ENCODE peak calls at places on chromosome 1, in nine cellular contexts. H is NCI-H1048; U is ACHN; V is HFFc6; J is brain microvascular endothelial cell; E is stimulated activated naive CD8-positive, alpha-beta T cell treated with anti-CD3 and anti-CD28 coated beads, Interleukin-15, Interleukin-2, amounts not matched to agents 100 U/mL and 50 U/mL, for 24 hours; R is Ammon's horn; I is left colon; L is stimulated activated effector memory CD8-positive, alpha-beta T cell treated with anti-CD3 and anti-CD28 coated beads, Interleukin-12 subunit alpha, Interleukin-12 subunit beta, amount 100 ng/mL, for 72 hours. Z is an unnamed sample.

GRCh38 chr1:9942399-9942938 is 722 bp downstream of the LZIC start:
- DNase-seq in R (peak), H (no peak), E (peak), V (peak), U (peak), I (peak), J (peak), L (peak), Z (peak)

GRCh38 chr1:81174052-81174451 is 626.7 kb upstream of the ADGRL2 start:
- DNase-seq in E (no peak), V (peak), R (no peak), U (no peak), L (no peak), H (no peak), J (no peak), I (no peak), Z (no peak)

GRCh38 chr1:179229214-179230140 is at the start of gene ABL2:
- DNase-seq in E (peak), U (peak), I (peak), V (peak), L (peak), R (peak), H (peak), J (no peak), Z (peak)

GRCh38 chr1:244789731-244790130 is 45.7 kb upstream of the COX20 start:
- DNase-seq in U (no peak), L (no peak), J (no peak), V (no peak), H (no peak), E (no peak), I (no peak), R (no peak), Z (no peak)

GRCh38 chr1:1122981-1123480 is 7.1 kb upstream of the C1orf159 start:
- DNase-seq in E (no peak), V (peak), I (peak), L (no peak), U (no peak), H (no peak), J (no peak), R (no peak), Z (no peak)

GRCh38 chr1:53415432-53415831 is 43.8 kb upstream of the DMRTB1 start:
- DNase-seq in J (no peak), V (no peak), R (no peak), H (no peak), E (no peak), L (no peak), I (no peak), U (no peak), Z (no peak)

GRCh38 chr1:182703539-182703938 is 19.2 kb upstream of the RGS8 start:
- DNase-seq in H (peak), L (no peak), I (no peak), R (no peak), V (no peak), U (no peak), E (no peak), J (no peak), Z (no peak)

GRCh38 chr1:117077267-117077666 is 17.1 kb downstream of the TTF2 start:
- DNase-seq in V (peak), E (peak), L (peak), U (peak), J (peak), H (no peak), I (no peak), R (no peak), Z (peak)

GRCh38 chr1:207581496-207582168 is 63.3 kb upstream of the CR1L start:
- DNase-seq in J (no peak), H (no peak), V (no peak), U (no peak), I (no peak), R (no peak), E (no peak), L (no peak), Z (no peak)

GRCh38 chr1:78237364-78237916 is 191.7 kb downstream of the GIPC2 start:
- DNase-seq in L (no peak), J (no peak), U (no peak), I (peak), E (no peak), R (no peak), H (no peak), V (no peak), Z (no peak)

GRCh38 chr1:224168859-224169380 is 14.1 kb upstream of the DEGS1 start:
- DNase-seq in E (peak), R (peak), H (no peak), V (peak), L (peak), J (peak), U (peak), I (no peak), Z (peak)

GRCh38 chr1:29785137-29785527 is 548.8 kb downstream of the PTPRU start:
- DNase-seq in J (no peak), U (no peak), I (no peak), V (no peak), H (no peak), L (peak), R (no peak), E (no peak), Z (no peak)

GRCh38 chr1:43763497-43763973 is 56.2 kb downstream of the ST3GAL3 start:
- DNase-seq in J (peak), H (peak), E (peak), L (peak), R (peak), V (peak), U (peak), I (peak), Z (peak)

GRCh38 chr1:23148084-23148483 is 20.6 kb downstream of the LUZP1 start:
- DNase-seq in V (no peak), U (no peak), H (no peak), J (no peak), L (no peak), E (no peak), I (no peak), R (no peak), Z (peak)

GRCh38 chr1:117573386-117574040 is 32.3 kb upstream of the TENT5C start:
- DNase-seq in U (no peak), J (peak), L (no peak), V (no peak), I (no peak), E (peak), R (no peak), H (no peak), Z (no peak)

GRCh38 chr1:53348491-53349368 is 20.9 kb upstream of the LRP8 start:
- DNase-seq in U (no peak), J (no peak), E (no peak), V (no peak), H (no peak), L (peak), I (no peak), R (no peak), Z (no peak)

GRCh38 chr1:201552941-201553341 is 14.0 kb downstream of the NAV1 start:
- DNase-seq in I (no peak), E (no peak), V (peak), H (no peak), L (no peak), R (peak), J (peak), U (peak), Z (no peak)

GRCh38 chr1:38746413-38746812 is 113.2 kb downstream of the RRAGC start:
- DNase-seq in I (no peak), U (no peak), J (no peak), R (no peak), H (no peak), V (no peak), E (no peak), L (no peak), Z (no peak)

GRCh38 chr1:196209983-196210382 is 398.3 kb downstream of the KCNT2 start:
- DNase-seq in U (no peak), H (no peak), V (peak), E (no peak), R (no peak), L (no peak), J (no peak), I (no peak), Z (no peak)

GRCh38 chr1:171476829-171477228 is 8.5 kb upstream of the PRRC2C start:
- DNase-seq in H (no peak), I (no peak), E (no peak), R (no peak), J (no peak), V (no peak), U (no peak), L (no peak), Z (no peak)

GRCh38 chr1:245060684-245061374 is 94.0 kb upstream of the KIF26B start:
- DNase-seq in R (no peak), V (no peak), H (no peak), E (no peak), U (no peak), J (no peak), I (peak), L (no peak), Z (peak)

GRCh38 chr1:71046891-71047634 is 553 bp downstream of the PTGER3 start:
- DNase-seq in H (no peak), V (no peak), I (peak), E (peak), R (no peak), L (no peak), U (no peak), J (no peak), Z (peak)

GRCh38 chr1:36516372-36517018 is 33.8 kb upstream of the CSF3R start:
- DNase-seq in E (peak), L (peak), J (peak), U (peak), R (peak), H (no peak), V (peak), I (peak), Z (peak)

GRCh38 chr1:29136463-29136915 is 12.8 kb upstream of the TMEM200B start:
- DNase-seq in R (no peak), L (no peak), J (no peak), E (no peak), I (no peak), H (no peak), V (no peak), U (no peak), Z (no peak)

GRCh38 chr1:26337206-26337535 is 16.8 kb downstream of the CRYBG2 start:
- DNase-seq in L (no peak), R (no peak), J (no peak), E (no peak), V (no peak), U (no peak), I (no peak), H (no peak), Z (no peak)

GRCh38 chr1:60114735-60115318 is 41.3 kb upstream of the C1orf87 start:
- DNase-seq in I (no peak), J (no peak), L (no peak), E (no peak), U (no peak), R (no peak), H (no peak), V (no peak), Z (no peak)

GRCh38 chr1:216665381-216665780 is 57.8 kb downstream of the ESRRG start:
- DNase-seq in H (no peak), I (no peak), R (no peak), L (no peak), U (no peak), J (no peak), V (no peak), E (no peak), Z (no peak)

GRCh38 chr1:63827411-63828321 is 53.8 kb downstream of the ROR1 start:
- DNase-seq in R (no peak), V (no peak), J (no peak), H (no peak), I (no peak), E (no peak), L (no peak), U (peak), Z (no peak)

GRCh38 chr1:60503216-60503615 is 429.6 kb upstream of the C1orf87 start:
- DNase-seq in L (no peak), J (no peak), V (no peak), H (no peak), E (no peak), U (no peak), I (no peak), R (no peak), Z (no peak)

GRCh38 chr1:66400660-66401059 is 133.3 kb upstream of the SGIP1 start:
- DNase-seq in E (no peak), H (no peak), U (no peak), J (no peak), V (no peak), L (no peak), I (no peak), R (no peak), Z (no peak)

Z was measured in endothelial cell of umbilical vein.